ENCODE peak calls at places on chromosomes 16 and 17, in nine cellular contexts. One of them, this sample, is unnamed.

GRCh38 chr16:50509521-50510341 is 38.5 kb upstream of the NKD1 start:
- DNase-seq in naive thymus-derived CD4-positive, alpha-beta T cell: no peak
- DNase-seq in aorta: no peak
- DNase-seq in left ventricle myocardium inferior: no peak
- DNase-seq in neural progenitor cell: peak; percentile 63
- DNase-seq in tibial artery: no peak
- DNase-seq in hepatocyte: no peak
- DNase-seq in OCI-LY7: peak; percentile 35
- DNase-seq in CD4-positive, CD25-positive, alpha-beta regulatory T cell: peak; percentile 8
- DNase-seq in this sample: peak; percentile 35

GRCh38 chr16:69567031-69567680 is 1.4 kb downstream of the NFAT5 start:
- DNase-seq in naive thymus-derived CD4-positive, alpha-beta T cell: no peak
- DNase-seq in aorta: no peak
- DNase-seq in left ventricle myocardium inferior: no peak
- DNase-seq in neural progenitor cell: no peak
- DNase-seq in tibial artery: no peak
- DNase-seq in hepatocyte: peak; percentile 57
- DNase-seq in OCI-LY7: peak; percentile 54
- DNase-seq in CD4-positive, CD25-positive, alpha-beta regulatory T cell: no peak
- DNase-seq in this sample: no peak

GRCh38 chr17:48276776-48277175 is 153.2 kb downstream of the SKAP1 start:
- DNase-seq in naive thymus-derived CD4-positive, alpha-beta T cell: no peak
- DNase-seq in aorta: no peak
- DNase-seq in left ventricle myocardium inferior: no peak
- DNase-seq in neural progenitor cell: no peak
- DNase-seq in tibial artery: no peak
- DNase-seq in hepatocyte: no peak
- DNase-seq in OCI-LY7: no peak
- DNase-seq in CD4-positive, CD25-positive, alpha-beta regulatory T cell: no peak
- DNase-seq in this sample: no peak

GRCh38 chr17:61289408-61290385 is 109.9 kb upstream of the TBX2 start:
- DNase-seq in naive thymus-derived CD4-positive, alpha-beta T cell: no peak
- DNase-seq in aorta: no peak
- DNase-seq in left ventricle myocardium inferior: no peak
- DNase-seq in neural progenitor cell: no peak
- DNase-seq in tibial artery: no peak
- DNase-seq in hepatocyte: peak; percentile 42
- DNase-seq in OCI-LY7: no peak
- DNase-seq in CD4-positive, CD25-positive, alpha-beta regulatory T cell: no peak
- DNase-seq in this sample: no peak

GRCh38 chr17:80891096-80892018 is 100.3 kb upstream of the CHMP6 start:
- DNase-seq in naive thymus-derived CD4-positive, alpha-beta T cell: peak; percentile 35
- DNase-seq in aorta: peak; percentile 82
- DNase-seq in left ventricle myocardium inferior: no peak
- DNase-seq in neural progenitor cell: no peak
- DNase-seq in tibial artery: peak; percentile 78
- DNase-seq in hepatocyte: peak; percentile 26
- DNase-seq in OCI-LY7: no peak
- DNase-seq in CD4-positive, CD25-positive, alpha-beta regulatory T cell: peak; percentile 53
- DNase-seq in this sample: peak; percentile 58

GRCh38 chr17:34721326-34721725 is 141.9 kb downstream of the TMEM132E start:
- DNase-seq in naive thymus-derived CD4-positive, alpha-beta T cell: no peak
- DNase-seq in aorta: no peak
- DNase-seq in left ventricle myocardium inferior: no peak
- DNase-seq in neural progenitor cell: no peak
- DNase-seq in tibial artery: no peak
- DNase-seq in hepatocyte: no peak
- DNase-seq in OCI-LY7: no peak
- DNase-seq in CD4-positive, CD25-positive, alpha-beta regulatory T cell: no peak
- DNase-seq in this sample: no peak

GRCh38 chr17:73520369-73520761 is 123.9 kb downstream of the SDK2 start:
- DNase-seq in naive thymus-derived CD4-positive, alpha-beta T cell: no peak
- DNase-seq in aorta: no peak
- DNase-seq in left ventricle myocardium inferior: no peak
- DNase-seq in neural progenitor cell: no peak
- DNase-seq in tibial artery: no peak
- DNase-seq in hepatocyte: no peak
- DNase-seq in OCI-LY7: no peak
- DNase-seq in CD4-positive, CD25-positive, alpha-beta regulatory T cell: no peak
- DNase-seq in this sample: no peak

GRCh38 chr17:42519546-42520444 is 16.2 kb upstream of the NAGLU start:
- DNase-seq in naive thymus-derived CD4-positive, alpha-beta T cell: no peak
- DNase-seq in aorta: peak; percentile 96
- DNase-seq in left ventricle myocardium inferior: peak; percentile 90
- DNase-seq in neural progenitor cell: peak; percentile 62
- DNase-seq in tibial artery: peak; percentile 98
- DNase-seq in hepatocyte: peak; percentile 91
- DNase-seq in OCI-LY7: no peak
- DNase-seq in CD4-positive, CD25-positive, alpha-beta regulatory T cell: no peak
- DNase-seq in this sample: no peak

GRCh38 chr16:88331989-88332920 is 50.5 kb upstream of the ZNF469 start:
- DNase-seq in naive thymus-derived CD4-positive, alpha-beta T cell: no peak
- DNase-seq in aorta: peak; percentile 92
- DNase-seq in left ventricle myocardium inferior: no peak
- DNase-seq in neural progenitor cell: no peak
- DNase-seq in tibial artery: peak; percentile 94
- DNase-seq in hepatocyte: peak; percentile 76
- DNase-seq in OCI-LY7: no peak
- DNase-seq in CD4-positive, CD25-positive, alpha-beta regulatory T cell: no peak
- DNase-seq in this sample: no peak

GRCh38 chr16:88335150-88335685 is 47.5 kb upstream of the ZNF469 start:
- DNase-seq in naive thymus-derived CD4-positive, alpha-beta T cell: no peak
- DNase-seq in aorta: no peak
- DNase-seq in left ventricle myocardium inferior: no peak
- DNase-seq in neural progenitor cell: no peak
- DNase-seq in tibial artery: no peak
- DNase-seq in hepatocyte: no peak
- DNase-seq in OCI-LY7: no peak
- DNase-seq in CD4-positive, CD25-positive, alpha-beta regulatory T cell: no peak
- DNase-seq in this sample: no peak

GRCh38 chr16:88334517-88335149 is 48.1 kb upstream of the ZNF469 start:
- DNase-seq in naive thymus-derived CD4-positive, alpha-beta T cell: no peak
- DNase-seq in aorta: no peak
- DNase-seq in left ventricle myocardium inferior: no peak
- DNase-seq in neural progenitor cell: no peak
- DNase-seq in tibial artery: no peak
- DNase-seq in hepatocyte: no peak
- DNase-seq in OCI-LY7: no peak
- DNase-seq in CD4-positive, CD25-positive, alpha-beta regulatory T cell: no peak
- DNase-seq in this sample: no peak

GRCh38 chr16:88330971-88331890 is 51.5 kb upstream of the ZNF469 start:
- DNase-seq in naive thymus-derived CD4-positive, alpha-beta T cell: no peak
- DNase-seq in aorta: no peak
- DNase-seq in left ventricle myocardium inferior: no peak
- DNase-seq in neural progenitor cell: no peak
- DNase-seq in tibial artery: no peak
- DNase-seq in hepatocyte: no peak
- DNase-seq in OCI-LY7: no peak
- DNase-seq in CD4-positive, CD25-positive, alpha-beta regulatory T cell: no peak
- DNase-seq in this sample: no peak

DNA sequence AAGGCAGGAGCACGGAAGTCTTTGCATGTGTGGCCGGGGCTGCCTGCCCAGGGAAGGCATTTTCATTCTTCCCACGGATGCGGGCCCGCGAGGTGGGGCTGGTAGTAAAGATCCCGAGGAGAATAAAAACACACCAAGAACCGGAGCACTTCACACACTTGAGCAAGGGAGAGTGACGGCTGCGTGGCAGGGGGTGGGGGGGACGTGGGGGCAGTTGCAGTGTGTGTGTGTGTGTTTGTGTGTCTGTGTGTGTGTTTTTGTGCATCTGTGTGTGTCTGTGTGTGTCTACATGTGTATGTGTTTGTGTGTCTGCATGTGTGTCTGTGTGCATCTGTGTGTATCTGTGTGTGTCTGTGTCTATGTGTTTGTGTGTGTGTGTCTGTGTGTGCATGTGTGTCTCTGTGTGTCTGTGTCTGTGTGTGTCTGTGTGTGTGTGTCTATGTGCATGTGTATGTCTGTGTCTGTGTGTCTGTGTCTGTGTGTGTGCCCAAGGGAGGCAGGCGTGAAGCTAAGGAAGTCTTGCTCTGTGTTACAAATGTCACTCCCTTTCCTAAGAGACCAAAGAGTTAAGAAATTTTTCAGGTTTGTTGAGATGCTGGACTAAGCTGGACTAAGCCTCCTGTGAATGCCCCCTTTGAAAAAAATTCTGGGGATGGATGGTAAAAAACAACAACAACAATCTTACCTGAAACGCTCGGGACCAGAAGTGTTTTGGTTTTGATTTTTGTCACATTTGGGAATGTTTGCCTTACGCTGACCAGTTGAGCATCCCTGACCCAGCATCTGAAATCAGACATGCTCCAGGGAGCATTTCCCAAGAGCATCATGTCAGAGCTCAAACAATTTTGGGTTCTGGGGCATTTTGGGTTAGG is 48.9 kb upstream of the ZNF469 start:
- DNase-seq in naive thymus-derived CD4-positive, alpha-beta T cell: no peak
- DNase-seq in aorta: no peak
- DNase-seq in left ventricle myocardium inferior: no peak
- DNase-seq in neural progenitor cell: no peak
- DNase-seq in tibial artery: no peak
- DNase-seq in hepatocyte: no peak
- DNase-seq in OCI-LY7: no peak
- DNase-seq in CD4-positive, CD25-positive, alpha-beta regulatory T cell: no peak
- DNase-seq in this sample: no peak
- H3K27ac ChIP-seq in naive thymus-derived CD4-positive, alpha-beta T cell: no peak overlapping the region
- H3K27ac ChIP-seq in aorta: no peak overlapping the region
- H3K27ac ChIP-seq in left ventricle myocardium inferior: no peak overlapping the region
- H3K27ac ChIP-seq in neural progenitor cell: no peak overlapping the region
- H3K27ac ChIP-seq in tibial artery: no peak overlapping the region
- H3K27ac ChIP-seq in hepatocyte: no peak overlapping the region
- H3K27ac ChIP-seq in OCI-LY7: no peak overlapping the region
- H3K27ac ChIP-seq in CD4-positive, CD25-positive, alpha-beta regulatory T cell: no peak overlapping the region
- H3K27ac ChIP-seq in this sample: peak overlapping the region; percentile 80

GRCh38 chr17:27065588-27065987 is 228.3 kb upstream of the WSB1 start:
- DNase-seq in naive thymus-derived CD4-positive, alpha-beta T cell: no peak
- DNase-seq in aorta: no peak
- DNase-seq in left ventricle myocardium inferior: no peak
- DNase-seq in neural progenitor cell: no peak
- DNase-seq in tibial artery: no peak
- DNase-seq in hepatocyte: no peak
- DNase-seq in OCI-LY7: no peak
- DNase-seq in CD4-positive, CD25-positive, alpha-beta regulatory T cell: no peak
- DNase-seq in this sample: no peak

GRCh38 chr17:27072885-27073284 is 221.0 kb upstream of the WSB1 start:
- DNase-seq in naive thymus-derived CD4-positive, alpha-beta T cell: no peak
- DNase-seq in aorta: no peak
- DNase-seq in left ventricle myocardium inferior: no peak
- DNase-seq in neural progenitor cell: no peak
- DNase-seq in tibial artery: no peak
- DNase-seq in hepatocyte: no peak
- DNase-seq in OCI-LY7: no peak
- DNase-seq in CD4-positive, CD25-positive, alpha-beta regulatory T cell: no peak
- DNase-seq in this sample: no peak

GRCh38 chr17:27069842-27070508 is 223.9 kb upstream of the WSB1 start:
- DNase-seq in naive thymus-derived CD4-positive, alpha-beta T cell: no peak
- DNase-seq in aorta: no peak
- DNase-seq in left ventricle myocardium inferior: no peak
- DNase-seq in neural progenitor cell: no peak
- DNase-seq in tibial artery: no peak
- DNase-seq in hepatocyte: no peak
- DNase-seq in OCI-LY7: no peak
- DNase-seq in CD4-positive, CD25-positive, alpha-beta regulatory T cell: no peak
- DNase-seq in this sample: no peak

GRCh38 chr17:27066315-27066714 is 227.6 kb upstream of the WSB1 start:
- DNase-seq in naive thymus-derived CD4-positive, alpha-beta T cell: no peak
- DNase-seq in aorta: no peak
- DNase-seq in left ventricle myocardium inferior: no peak
- DNase-seq in neural progenitor cell: no peak
- DNase-seq in tibial artery: no peak
- DNase-seq in hepatocyte: no peak
- DNase-seq in OCI-LY7: no peak
- DNase-seq in CD4-positive, CD25-positive, alpha-beta regulatory T cell: no peak
- DNase-seq in this sample: no peak

GRCh38 chr17:27070836-27071235 is 223.1 kb upstream of the WSB1 start:
- DNase-seq in naive thymus-derived CD4-positive, alpha-beta T cell: no peak
- DNase-seq in aorta: no peak
- DNase-seq in left ventricle myocardium inferior: no peak
- DNase-seq in neural progenitor cell: no peak
- DNase-seq in tibial artery: no peak
- DNase-seq in hepatocyte: no peak
- DNase-seq in OCI-LY7: no peak
- DNase-seq in CD4-positive, CD25-positive, alpha-beta regulatory T cell: no peak
- DNase-seq in this sample: no peak
- H3K9me3 ChIP-seq in naive thymus-derived CD4-positive, alpha-beta T cell: no peaks in the 10 kb centered on the region
- H3K9me3 ChIP-seq in aorta: peaks cover 3% of the 10 kb centered on the region
- H3K9me3 ChIP-seq in left ventricle myocardium inferior: no peaks in the 10 kb centered on the region
- H3K9me3 ChIP-seq in neural progenitor cell: peaks cover 42% of the 10 kb centered on the region
- H3K9me3 ChIP-seq in tibial artery: no peaks in the 10 kb centered on the region
- H3K9me3 ChIP-seq in hepatocyte: no peaks in the 10 kb centered on the region
- H3K9me3 ChIP-seq in OCI-LY7: no peaks in the 10 kb centered on the region
- H3K9me3 ChIP-seq in CD4-positive, CD25-positive, alpha-beta regulatory T cell: no peaks in the 10 kb centered on the region
- H3K9me3 ChIP-seq in this sample: no peaks in the 10 kb centered on the region

DNA sequence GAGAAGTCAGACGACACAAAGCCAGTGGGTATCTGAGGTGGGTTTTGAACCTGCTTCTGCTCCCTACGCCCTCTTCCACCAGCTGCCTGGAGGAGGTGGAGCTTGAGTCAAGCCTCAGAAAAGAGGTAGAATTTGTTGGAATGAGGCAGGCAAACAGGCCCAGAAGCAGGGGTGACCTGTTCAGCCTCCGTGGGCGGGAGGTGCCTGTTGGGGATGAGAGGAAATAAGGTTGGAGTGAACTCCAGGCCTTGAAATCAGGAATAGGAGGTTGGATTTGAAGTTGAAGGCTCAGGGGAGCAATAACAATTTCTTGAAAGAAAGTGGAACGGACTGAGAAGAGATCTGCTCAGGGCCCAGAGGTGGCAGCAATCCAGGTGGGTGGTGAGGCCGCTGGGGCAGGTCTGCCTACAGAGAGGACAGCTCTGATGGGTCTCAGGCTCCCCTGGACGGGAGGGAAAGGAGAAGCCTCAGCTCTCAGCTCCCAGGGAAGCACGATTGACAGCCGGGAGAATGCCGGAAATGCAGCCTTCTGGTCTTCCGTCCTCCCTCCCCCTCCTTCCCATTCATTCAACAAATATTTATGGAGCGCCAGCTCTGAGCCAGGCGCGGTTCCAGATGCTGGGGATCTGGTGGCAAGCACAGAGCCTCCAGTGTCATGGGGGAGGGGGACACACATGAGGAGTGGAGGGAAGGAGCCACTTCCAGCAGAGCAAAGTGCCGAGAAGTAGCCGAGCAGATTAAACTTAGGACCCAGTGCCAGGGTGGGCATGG is 61.9 kb upstream of the CIBAR2 start:
- DNase-seq in naive thymus-derived CD4-positive, alpha-beta T cell: no peak
- DNase-seq in aorta: peak; percentile 91
- DNase-seq in left ventricle myocardium inferior: no peak
- DNase-seq in neural progenitor cell: peak; percentile 51
- DNase-seq in tibial artery: no peak
- DNase-seq in hepatocyte: peak; percentile 80
- DNase-seq in OCI-LY7: no peak
- DNase-seq in CD4-positive, CD25-positive, alpha-beta regulatory T cell: no peak
- DNase-seq in this sample: no peak
- H3K4me1 ChIP-seq in naive thymus-derived CD4-positive, alpha-beta T cell: no peaks in the 10 kb centered on the region
- H3K4me1 ChIP-seq in aorta: no peaks in the 10 kb centered on the region
- H3K4me1 ChIP-seq in left ventricle myocardium inferior: peaks cover 77% of the 10 kb centered on the region
- H3K4me1 ChIP-seq in neural progenitor cell: peaks cover 31% of the 10 kb centered on the region
- H3K4me1 ChIP-seq in tibial artery: no peaks in the 10 kb centered on the region
- H3K4me1 ChIP-seq in hepatocyte: peaks cover 50% of the 10 kb centered on the region
- H3K4me1 ChIP-seq in OCI-LY7: no peaks in the 10 kb centered on the region
- H3K4me1 ChIP-seq in CD4-positive, CD25-positive, alpha-beta regulatory T cell: no peaks in the 10 kb centered on the region
- H3K4me1 ChIP-seq in this sample: no peaks in the 10 kb centered on the region

GRCh38 chr17:74807925-74808324 is 31.8 kb upstream of the NAT9 start:
- DNase-seq in naive thymus-derived CD4-positive, alpha-beta T cell: no peak
- DNase-seq in aorta: no peak
- DNase-seq in left ventricle myocardium inferior: no peak
- DNase-seq in neural progenitor cell: no peak
- DNase-seq in tibial artery: no peak
- DNase-seq in hepatocyte: no peak
- DNase-seq in OCI-LY7: no peak
- DNase-seq in CD4-positive, CD25-positive, alpha-beta regulatory T cell: no peak
- DNase-seq in this sample: no peak

GRCh38 chr17:74807376-74807775 is 31.2 kb upstream of the NAT9 start:
- DNase-seq in naive thymus-derived CD4-positive, alpha-beta T cell: no peak
- DNase-seq in aorta: no peak
- DNase-seq in left ventricle myocardium inferior: no peak
- DNase-seq in neural progenitor cell: no peak
- DNase-seq in tibial artery: no peak
- DNase-seq in hepatocyte: no peak
- DNase-seq in OCI-LY7: no peak
- DNase-seq in CD4-positive, CD25-positive, alpha-beta regulatory T cell: no peak
- DNase-seq in this sample: no peak

GRCh38 chr17:74804683-74805082 is 28.5 kb upstream of the NAT9 start:
- DNase-seq in naive thymus-derived CD4-positive, alpha-beta T cell: no peak
- DNase-seq in aorta: no peak
- DNase-seq in left ventricle myocardium inferior: no peak
- DNase-seq in neural progenitor cell: no peak
- DNase-seq in tibial artery: no peak
- DNase-seq in hepatocyte: no peak
- DNase-seq in OCI-LY7: no peak
- DNase-seq in CD4-positive, CD25-positive, alpha-beta regulatory T cell: no peak
- DNase-seq in this sample: no peak

GRCh38 chr17:74805543-74805991 is 29.4 kb upstream of the NAT9 start:
- DNase-seq in naive thymus-derived CD4-positive, alpha-beta T cell: no peak
- DNase-seq in aorta: no peak
- DNase-seq in left ventricle myocardium inferior: peak; percentile 48
- DNase-seq in neural progenitor cell: no peak
- DNase-seq in tibial artery: no peak
- DNase-seq in hepatocyte: no peak
- DNase-seq in OCI-LY7: no peak
- DNase-seq in CD4-positive, CD25-positive, alpha-beta regulatory T cell: no peak
- DNase-seq in this sample: no peak

GRCh38 chr17:74806334-74806733 is 30.2 kb upstream of the NAT9 start:
- DNase-seq in naive thymus-derived CD4-positive, alpha-beta T cell: no peak
- DNase-seq in aorta: no peak
- DNase-seq in left ventricle myocardium inferior: no peak
- DNase-seq in neural progenitor cell: no peak
- DNase-seq in tibial artery: no peak
- DNase-seq in hepatocyte: no peak
- DNase-seq in OCI-LY7: no peak
- DNase-seq in CD4-positive, CD25-positive, alpha-beta regulatory T cell: no peak
- DNase-seq in this sample: no peak
- H3K27ac ChIP-seq in naive thymus-derived CD4-positive, alpha-beta T cell: no peak overlapping the region
- H3K27ac ChIP-seq in aorta: no peak overlapping the region
- H3K27ac ChIP-seq in left ventricle myocardium inferior: no peak overlapping the region
- H3K27ac ChIP-seq in neural progenitor cell: no peak overlapping the region
- H3K27ac ChIP-seq in tibial artery: no peak overlapping the region
- H3K27ac ChIP-seq in hepatocyte: no peak overlapping the region
- H3K27ac ChIP-seq in OCI-LY7: no peak overlapping the region
- H3K27ac ChIP-seq in CD4-positive, CD25-positive, alpha-beta regulatory T cell: no peak overlapping the region
- H3K27ac ChIP-seq in this sample: no peak overlapping the region